ENCODE peak calls at places on chromosomes 3 and 15, in four cellular contexts. One of them, this sample, is unnamed.

GRCh38 chr3:74500257-74500656 is 114.2 kb downstream of the CNTN3 start:
- DNase-seq in fibroblast of mammary gland: no peak
- DNase-seq in neural crest cell: no peak
- DNase-seq in naive thymus-derived CD4-positive, alpha-beta T cell: no peak
- DNase-seq in this sample: no peak

GRCh38 chr15:35713733-35714132 is 167.8 kb upstream of the DPH6 start:
- DNase-seq in fibroblast of mammary gland: peak
- DNase-seq in neural crest cell: no peak
- DNase-seq in naive thymus-derived CD4-positive, alpha-beta T cell: no peak
- DNase-seq in this sample: no peak

GRCh38 chr15:74053497-74053896 is 28.9 kb downstream of the GOLGA6A start:
- DNase-seq in fibroblast of mammary gland: no peak
- DNase-seq in neural crest cell: no peak
- DNase-seq in naive thymus-derived CD4-positive, alpha-beta T cell: no peak
- DNase-seq in this sample: no peak

GRCh38 chr3:128572644-128573105 is 77.9 kb downstream of the RPN1 start:
- DNase-seq in fibroblast of mammary gland: no peak
- DNase-seq in neural crest cell: no peak
- DNase-seq in naive thymus-derived CD4-positive, alpha-beta T cell: peak
- DNase-seq in this sample: peak

GRCh38 chr3:12288466-12289129 is at the start of gene PPARG:
- DNase-seq in fibroblast of mammary gland: peak
- DNase-seq in neural crest cell: peak
- DNase-seq in naive thymus-derived CD4-positive, alpha-beta T cell: no peak
- DNase-seq in this sample: no peak

GRCh38 chr3:38609386-38610111 is 39.9 kb downstream of the SCN5A start:
- DNase-seq in fibroblast of mammary gland: no peak
- DNase-seq in neural crest cell: no peak
- DNase-seq in naive thymus-derived CD4-positive, alpha-beta T cell: no peak
- DNase-seq in this sample: no peak

GRCh38 chr3:154759966-154760365 is 320.2 kb upstream of the MME start:
- DNase-seq in fibroblast of mammary gland: peak
- DNase-seq in neural crest cell: no peak
- DNase-seq in naive thymus-derived CD4-positive, alpha-beta T cell: no peak
- DNase-seq in this sample: no peak

GRCh38 chr3:94092080-94092479 is 29.2 kb downstream of the NSUN3 start:
- DNase-seq in fibroblast of mammary gland: no peak
- DNase-seq in neural crest cell: no peak
- DNase-seq in naive thymus-derived CD4-positive, alpha-beta T cell: no peak
- DNase-seq in this sample: no peak

GRCh38 chr3:46280105-46280797 is 38.0 kb downstream of the CCR3 start:
- DNase-seq in fibroblast of mammary gland: peak
- DNase-seq in neural crest cell: no peak
- DNase-seq in naive thymus-derived CD4-positive, alpha-beta T cell: peak
- DNase-seq in this sample: peak

GRCh38 chr3:168248383-168249047 is 152.8 kb upstream of the GOLIM4 start:
- DNase-seq in fibroblast of mammary gland: peak
- DNase-seq in neural crest cell: peak
- DNase-seq in naive thymus-derived CD4-positive, alpha-beta T cell: no peak
- DNase-seq in this sample: no peak

GRCh38 chr3:64667887-64668581 is 19.8 kb downstream of the ADAMTS9 start:
- DNase-seq in fibroblast of mammary gland: no peak
- DNase-seq in neural crest cell: no peak
- DNase-seq in naive thymus-derived CD4-positive, alpha-beta T cell: no peak
- DNase-seq in this sample: no peak

GRCh38 chr3:97932387-97932801 is 39.8 kb downstream of the RIOX2 start:
- DNase-seq in fibroblast of mammary gland: no peak
- DNase-seq in neural crest cell: no peak
- DNase-seq in naive thymus-derived CD4-positive, alpha-beta T cell: no peak
- DNase-seq in this sample: no peak

GRCh38 chr3:69160525-69160924 is 38.1 kb upstream of the LMOD3 start:
- DNase-seq in fibroblast of mammary gland: no peak
- DNase-seq in neural crest cell: no peak
- DNase-seq in naive thymus-derived CD4-positive, alpha-beta T cell: no peak
- DNase-seq in this sample: no peak

GRCh38 chr3:74129056-74129455 is 485.4 kb downstream of the CNTN3 start:
- DNase-seq in fibroblast of mammary gland: no peak
- DNase-seq in neural crest cell: no peak
- DNase-seq in naive thymus-derived CD4-positive, alpha-beta T cell: no peak
- DNase-seq in this sample: no peak

This sample was measured in CD4-positive, alpha-beta memory T cell.